ENCODE peak calls at places on chromosomes 1 and 21, in four cellular contexts. M is body of pancreas, E is NCI-H146, Q is heart right ventricle. Y is an unnamed sample.
A peak's percentile ranks its signal among the peaks of the same experiment; 100 is the strongest.

GRCh38 chr1:200279810-200280411 is 129.9 kb downstream of the ZNF281 start:
- DNase-seq in M (peak; percentile 73), E (peak; percentile 34), Q (peak; percentile 16), Y (no peak)

GRCh38 chr1:229557913-229558414 is 543 bp downstream of the ABCB10 start:
- DNase-seq in M (peak; percentile 61), E (peak; percentile 58), Q (peak; percentile 24), Y (peak; percentile 40)

GRCh38 chr1:30668026-30668425 is 55.4 kb downstream of the MATN1 start:
- DNase-seq in M (peak; percentile 25), E (no peak), Q (no peak), Y (no peak)

GRCh38 chr21:36852864-36853263 is 113.6 kb downstream of the HLCS start:
- DNase-seq in M (no peak), E (no peak), Q (no peak), Y (no peak)

GRCh38 chr1:75954594-75954993 is 22.4 kb upstream of the ASB17 start:
- DNase-seq in M (no peak), E (no peak), Q (no peak), Y (no peak)

GRCh38 chr1:51648180-51649109 is 31.6 kb downstream of the OSBPL9 start:
- DNase-seq in M (no peak), E (peak; percentile 88), Q (no peak), Y (no peak)

GRCh38 chr1:152188673-152189591 is 29.9 kb upstream of the RPTN start:
- DNase-seq in M (peak; percentile 87), E (no peak), Q (peak; percentile 65), Y (peak; percentile 88)

GRCh38 chr21:33290441-33290840 is 24.3 kb downstream of the IL10RB start:
- DNase-seq in M (no peak), E (no peak), Q (no peak), Y (peak; percentile 78)

GRCh38 chr1:185260611-185261010 is 56.4 kb downstream of the IVNS1ABP start:
- DNase-seq in M (no peak), E (no peak), Q (no peak), Y (no peak)

GRCh38 chr21:34736116-34736870 is 67.5 kb downstream of the CLIC6 start:
- DNase-seq in M (no peak), E (no peak), Q (no peak), Y (no peak)